ENCODE peak calls at places on chromosomes 13 and 19, in four cellular contexts. H, P, W and X are unnamed samples.

GRCh38 chr19:5154129-5154798 is 185.4 kb downstream of the KDM4B start:
- DNase-seq in H (no peak), W (peak), P (peak), X (peak)

GRCh38 chr13:26961890-26962615 is 201.5 kb upstream of the GPR12 start:
- DNase-seq in P (no peak), H (no peak), W (no peak), X (no peak)

GRCh38 chr13:81171065-81171647 is 830.2 kb upstream of the SPRY2 start:
- DNase-seq in P (peak), H (no peak), W (no peak), X (no peak)

GRCh38 chr13:110497003-110497402 is 64.5 kb downstream of the RAB20 start:
- DNase-seq in H (no peak), P (no peak), W (no peak), X (no peak)

GRCh38 chr13:79222427-79223205 is 183.4 kb downstream of the RBM26 start:
- DNase-seq in H (no peak), W (no peak), P (no peak), X (no peak)

GRCh38 chr13:80962855-80963254 is 621.9 kb upstream of the SPRY2 start:
- DNase-seq in H (no peak), P (no peak), W (no peak), X (no peak)

GRCh38 chr13:111551421-111551820 is 231.0 kb downstream of the TEX29 start:
- DNase-seq in W (no peak), P (no peak), H (no peak), X (no peak)

GRCh38 chr19:1073063-1073955 is 6.3 kb downstream of the ARHGAP45 start:
- DNase-seq in H (no peak), W (no peak), P (no peak), X (no peak)

GRCh38 chr13:113398963-113399754 is 35.2 kb upstream of the GRTP1 start:
- DNase-seq in W (no peak), H (peak), P (no peak), X (no peak)

GRCh38 chr19:33472696-33473624 is 48.6 kb downstream of the PEPD start:
- DNase-seq in H (peak), P (no peak), W (no peak), X (no peak)

GRCh38 chr13:31824705-31825512 is 85.6 kb downstream of the RXFP2 start:
- DNase-seq in P (no peak), W (no peak), H (no peak), X (no peak)

GRCh38 chr19:49665301-49666119 is at the start of the genes BCL2L12 and IRF3:
- DNase-seq in H (peak), P (peak), W (peak), X (peak)

GRCh38 chr19:340620-341385 is 3.8 kb downstream of the MIER2 start:
- DNase-seq in H (no peak), P (no peak), W (no peak), X (no peak)

GRCh38 chr13:101730420-101731000 is 278.0 kb downstream of the ITGBL1 start:
- DNase-seq in P (no peak), H (no peak), W (no peak), X (no peak)

GRCh38 chr13:74710006-74710405 is 575.8 kb upstream of the KLF12 start:
- DNase-seq in P (no peak), H (no peak), W (no peak), X (no peak)

GRCh38 chr19:31339405-31339804 is 9.8 kb downstream of the TSHZ3 start:
- DNase-seq in H (no peak), W (no peak), P (peak), X (no peak)

GRCh38 chr13:110294146-110294545 is 12.8 kb downstream of the COL4A1 start:
- DNase-seq in P (no peak), H (no peak), W (no peak), X (no peak)

GRCh38 chr13:43390582-43390981 is 367.2 kb downstream of the DNAJC15 start:
- DNase-seq in W (no peak), P (no peak), H (no peak), X (no peak)

GRCh38 chr19:50333737-50334617 is 4.8 kb upstream of the KCNC3 start:
- DNase-seq in P (peak), W (no peak), H (peak), X (peak)

GRCh38 chr13:48585456-48585840 is 52.6 kb upstream of the RCBTB2 start:
- DNase-seq in H (peak), W (no peak), P (no peak), X (peak)

GRCh38 chr13:51557875-51558604 is 26.2 kb upstream of the WDFY2 start:
- DNase-seq in W (no peak), H (no peak), P (no peak), X (no peak)

GRCh38 chr13:36190771-36191170 is 23.6 kb downstream of the SOHLH2 start:
- DNase-seq in W (no peak), H (no peak), P (no peak), X (no peak)

GRCh38 chr19:46411088-46412033 is 2.0 kb downstream of the CCDC8 start:
- DNase-seq in H (no peak), W (no peak), P (no peak), X (no peak)

GRCh38 chr19:5805465-5806132 is 732 bp downstream of the NRTN start:
- DNase-seq in W (peak), H (no peak), P (peak), X (peak)

GRCh38 chr13:45994752-45995151 is 57.8 kb downstream of the ZC3H13 start:
- DNase-seq in P (no peak), W (no peak), H (no peak), X (no peak)